ENCODE peak calls at places on chromosomes 2 and 18, in four cellular contexts. V is stimulated activated CD8-positive, alpha-beta memory T cell treated with anti-CD3 and anti-CD28 coated beads, Interleukin-4, amount 100 ng/mL, for 1 hour; M is T follicular helper cell; H is kidney. W is an unnamed sample.

GRCh38 chr18:57243624-57244179 is 96.8 kb downstream of the BOD1L2 start:
- DNase-seq in V (no peak), M (no peak), H (no peak), W (no peak)

GRCh38 chr18:78242796-78243195 is 736.8 kb upstream of the SALL3 start:
- DNase-seq in V (no peak), M (no peak), H (no peak), W (no peak)

GRCh38 chr2:44578401-44579135 is 216.8 kb downstream of the CAMKMT start:
- DNase-seq in V (no peak), M (no peak), H (no peak), W (no peak)

GRCh38 chr18:50405582-50406271 is 30.9 kb downstream of the SKA1 start:
- DNase-seq in V (no peak), M (no peak), H (no peak), W (no peak)

GRCh38 chr2:74019516-74019915 is 34.8 kb downstream of the TET3 start:
- DNase-seq in V (no peak), M (no peak), H (no peak), W (no peak)

GRCh38 chr18:8890957-8891464 is 185.7 kb downstream of the MTCL1 start:
- DNase-seq in V (no peak), M (no peak), H (no peak), W (no peak)

GRCh38 chr2:88144271-88144670 is 16.4 kb upstream of the FABP1 start:
- DNase-seq in V (no peak), M (no peak), H (no peak), W (no peak)

GRCh38 chr2:28691774-28692281 is 59.8 kb upstream of the PPP1CB start:
- DNase-seq in V (no peak), M (no peak), H (peak; percentile 85), W (no peak)

GRCh38 chr2:72543527-72544216 is 282.2 kb downstream of the EXOC6B start:
- DNase-seq in V (no peak), M (no peak), H (no peak), W (no peak)

GRCh38 chr2:9207641-9208301 is 1.2 kb downstream of the ASAP2 start:
- DNase-seq in V (no peak), M (no peak), H (no peak), W (no peak)

GRCh38 chr2:176172748-176173586 is 15.5 kb upstream of the HOXD1 start:
- DNase-seq in V (no peak), M (no peak), H (no peak), W (no peak)

GRCh38 chr2:66869076-66869475 is 434.2 kb downstream of the MEIS1 start:
- DNase-seq in V (no peak), M (no peak), H (no peak), W (no peak)

GRCh38 chr2:216056739-216057138 is 24.9 kb downstream of the PECR start:
- DNase-seq in V (no peak), M (no peak), H (no peak), W (no peak)

GRCh38 chr18:74353169-74353775 is 37.6 kb downstream of the C18orf63 start:
- DNase-seq in V (peak; percentile 30), M (peak; percentile 44), H (no peak), W (peak; percentile 63)

GRCh38 chr18:31489311-31489710 is 8.7 kb upstream of the DSG2 start:
- DNase-seq in V (no peak), M (no peak), H (no peak), W (no peak)

GRCh38 chr18:34999734-35000397 is 41.3 kb upstream of the MAPRE2 start:
- DNase-seq in V (no peak), M (no peak), H (no peak), W (no peak)

GRCh38 chr2:41267929-41268659 is 779.7 kb upstream of the PKDCC start:
- DNase-seq in V (no peak), M (no peak), H (no peak), W (no peak)

GRCh38 chr18:3179430-3180089 is 40.2 kb downstream of the MYOM1 start:
- DNase-seq in V (no peak), M (no peak), H (no peak), W (no peak)

GRCh38 chr18:50879302-50880107 is 587 bp downstream of the ME2 start:
- DNase-seq in V (peak; percentile 4), M (no peak), H (no peak), W (peak; percentile 21)

GRCh38 chr2:165743442-165743841 is 50.6 kb downstream of the GALNT3 start:
- DNase-seq in V (no peak), M (no peak), H (no peak), W (no peak)

GRCh38 chr2:222603501-222603900 is 52.4 kb downstream of the FARSB start:
- DNase-seq in V (no peak), M (no peak), H (no peak), W (no peak)

GRCh38 chr18:67133669-67134068 is 382.9 kb downstream of the DSEL start:
- DNase-seq in V (no peak), M (no peak), H (no peak), W (no peak)

GRCh38 chr2:43950383-43951008 is 45.3 kb downstream of the LRPPRC start:
- DNase-seq in V (no peak), M (no peak), H (no peak), W (no peak)

GRCh38 chr2:185787530-185788145 is 49.0 kb downstream of the FSIP2 start:
- DNase-seq in V (no peak), M (no peak), H (no peak), W (no peak)

GRCh38 chr2:152443771-152444170 is 108.8 kb downstream of the FMNL2 start:
- DNase-seq in V (no peak), M (no peak), H (peak; percentile 72), W (no peak)

GRCh38 chr2:72142743-72143440 is 4.8 kb downstream of the CYP26B1 start:
- DNase-seq in V (no peak), M (no peak), H (peak; percentile 88), W (no peak)

GRCh38 chr18:2304378-2305175 is 266.7 kb downstream of the METTL4 start:
- DNase-seq in V (no peak), M (no peak), H (no peak), W (no peak)

GRCh38 chr2:33242845-33243244 is 233.6 kb upstream of the RASGRP3 start:
- DNase-seq in V (no peak), M (no peak), H (no peak), W (no peak)

GRCh38 chr2:171150694-171151285 is 9.9 kb downstream of the TLK1 start:
- DNase-seq in V (no peak), M (no peak), H (no peak), W (no peak)

W was measured in T-cell.